ENCODE peak calls at places on chromosome 7, in six cellular contexts. B is endothelial cell, H is neural crest cell, A is psoas muscle, T is lower leg skin, N is astrocyte of the spinal cord. J is an unnamed sample.

GRCh38 chr7:135748770-135749169 is at the start of gene FAM180A:
- DNase-seq in A (peak; percentile 62), H (no peak), T (peak; percentile 65), N (peak; percentile 44), B (no peak), J (no peak)

GRCh38 chr7:7103343-7104313 is 78.7 kb upstream of the C1GALT1 start:
- DNase-seq in B (no peak), N (peak; percentile 82), A (no peak), H (no peak), T (no peak), J (no peak)

GRCh38 chr7:95430864-95431263 is 4.0 kb downstream of the PON2 start:
- DNase-seq in T (no peak), B (no peak), N (peak; percentile 20), A (no peak), H (no peak), J (no peak)

GRCh38 chr7:127927339-127927679 is 103.9 kb downstream of the LRRC4 start:
- DNase-seq in N (no peak), T (no peak), H (no peak), B (no peak), A (no peak), J (no peak)

GRCh38 chr7:87354749-87355148 is 9.3 kb downstream of the CROT start:
- DNase-seq in B (no peak), A (no peak), N (peak; percentile 25), T (no peak), H (peak; percentile 18), J (no peak)

GRCh38 chr7:90749262-90749661 is 153.1 kb downstream of the CDK14 start:
- DNase-seq in N (no peak), B (no peak), T (no peak), A (no peak), H (no peak), J (no peak)

GRCh38 chr7:120480472-120480871 is 207.5 kb downstream of the KCND2 start:
- DNase-seq in A (no peak), N (no peak), B (no peak), T (no peak), H (no peak), J (no peak)

GRCh38 chr7:26265061-26265460 is 26.6 kb upstream of the SNX10 start:
- DNase-seq in T (peak; percentile 19), N (no peak), A (no peak), H (no peak), B (no peak), J (no peak)

GRCh38 chr7:116582164-116582732 is 57.4 kb downstream of the CAV1 start:
- DNase-seq in N (peak; percentile 47), A (no peak), B (no peak), H (no peak), T (no peak), J (no peak)

GRCh38 chr7:32256811-32257210 is 186.6 kb upstream of the PDE1C start:
- DNase-seq in H (no peak), A (no peak), N (no peak), T (no peak), B (no peak), J (no peak)
- TF ChIP-seq CTCF in H (no peak), A (no peak), N (no peak), T (no peak), B (no peak), J (no peak)

DNA sequence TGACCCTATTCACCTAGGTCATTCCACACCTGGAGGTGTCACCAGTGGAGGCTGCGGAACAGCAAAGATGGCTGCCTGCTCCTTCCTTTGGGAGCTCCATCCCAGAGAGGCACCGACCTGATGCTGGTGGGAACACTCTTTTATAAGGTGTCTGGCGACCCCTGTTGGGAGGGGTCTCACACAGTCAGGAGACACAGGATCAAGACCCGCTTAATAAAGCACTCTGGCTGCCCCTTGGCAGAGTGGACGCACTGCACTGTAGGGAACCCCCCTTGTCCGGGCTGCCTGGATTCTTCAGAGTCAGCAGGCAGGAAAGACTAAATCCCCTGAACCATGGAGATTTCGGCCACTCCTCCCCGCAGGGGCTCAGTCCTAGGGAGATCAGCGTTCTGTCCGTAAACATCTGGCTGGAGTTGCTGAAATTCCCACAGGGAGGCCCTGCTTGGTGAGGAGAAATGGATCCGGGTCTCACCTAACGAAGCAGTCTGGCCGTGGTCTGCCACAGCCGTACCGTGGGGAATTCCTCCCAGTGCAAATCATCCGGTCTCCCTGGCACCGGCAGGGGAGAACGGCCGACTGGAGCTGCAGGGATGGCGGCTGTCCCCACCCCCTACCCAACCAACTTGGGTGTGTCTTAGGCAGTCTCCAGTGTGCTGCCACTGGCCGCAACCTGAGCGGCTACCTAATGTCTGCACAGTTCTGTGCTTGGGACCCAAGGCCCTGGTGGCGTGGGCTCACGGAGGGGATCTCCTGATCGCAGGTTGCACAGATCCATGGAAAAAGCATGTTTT is 66.1 kb downstream of the LSMEM1 start:
- DNase-seq in B (peak; percentile 51), H (peak; percentile 3), T (no peak), N (no peak), A (no peak), J (no peak)
- TF ChIP-seq CTCF in B (no peak), H (no peak), T (no peak), N (no peak), A (no peak), J (no peak)

DNA sequence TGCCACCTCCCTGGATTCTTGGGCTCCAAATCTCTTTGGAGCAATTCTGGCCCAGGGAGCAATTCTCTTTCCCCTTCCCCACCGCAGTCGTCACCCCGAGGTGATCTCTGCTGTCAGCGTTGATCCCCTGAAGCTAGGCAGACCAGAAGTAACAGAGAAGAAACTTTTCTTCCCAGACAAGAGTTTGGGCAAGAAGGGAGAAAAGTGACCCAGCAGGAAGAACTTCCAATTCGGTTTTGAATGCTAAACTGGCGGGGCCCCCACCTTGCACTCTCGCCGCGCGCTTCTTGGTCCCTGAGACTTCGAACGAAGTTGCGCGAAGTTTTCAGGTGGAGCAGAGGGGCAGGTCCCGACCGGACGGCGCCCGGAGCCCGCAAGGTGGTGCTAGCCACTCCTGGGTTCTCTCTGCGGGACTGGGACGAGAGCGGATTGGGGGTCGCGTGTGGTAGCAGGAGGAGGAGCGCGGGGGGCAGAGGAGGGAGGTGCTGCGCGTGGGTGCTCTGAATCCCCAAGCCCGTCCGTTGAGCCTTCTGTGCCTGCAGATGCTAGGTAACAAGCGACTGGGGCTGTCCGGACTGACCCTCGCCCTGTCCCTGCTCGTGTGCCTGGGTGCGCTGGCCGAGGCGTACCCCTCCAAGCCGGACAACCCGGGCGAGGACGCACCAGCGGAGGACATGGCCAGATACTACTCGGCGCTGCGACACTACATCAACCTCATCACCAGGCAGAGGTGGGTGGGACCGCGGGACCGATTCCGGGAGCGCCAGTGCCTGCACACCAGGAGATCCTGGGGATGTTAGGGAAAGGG is 913 bp downstream of the NPY start:
- DNase-seq in A (peak; percentile 36), N (no peak), B (peak; percentile 43), T (no peak), H (peak; percentile 3), J (no peak)
- TF ChIP-seq CTCF in A (no peak), N (no peak), B (no peak), T (no peak), H (no peak), J (no peak)

GRCh38 chr7:99325597-99326407 is at the start of gene ARPC1A:
- DNase-seq in A (peak; percentile 96), B (peak; percentile 95), T (peak; percentile 79), H (peak; percentile 83), N (peak; percentile 93), J (peak; percentile 58)
- TF ChIP-seq CTCF in A (peak; percentile 23), B (no peak), T (no peak), H (peak; percentile 37), N (peak; percentile 34), J (no peak)

J was measured in omental fat pad.